ENCODE peak calls at places on chromosomes 4 and X, in four cellular contexts. X is PC-9, S is cardiac muscle cell, K is astrocyte. H is an unnamed sample.
A peak's percentile ranks its signal among the peaks of the same experiment; 100 is the strongest.

GRCh38 chrX:15107367-15107988 is 162.4 kb downstream of the ASB9 start:
- DNase-seq in X (no peak), S (no peak), K (no peak), H (no peak)

GRCh38 chr4:118740869-118741268 is 55.7 kb downstream of the METTL14 start:
- DNase-seq in X (no peak), S (peak; percentile 45), K (no peak), H (peak; percentile 44)

GRCh38 chr4:70749313-70749712 is 27.5 kb downstream of the RUFY3 start:
- DNase-seq in X (no peak), S (no peak), K (no peak), H (no peak)

GRCh38 chrX:40867352-40867751 is 132.0 kb upstream of the MED14 start:
- DNase-seq in X (peak; percentile 18), S (peak; percentile 56), K (peak; percentile 74), H (no peak)

GRCh38 chr4:56731857-56732256 is 50.8 kb upstream of the HOPX start:
- DNase-seq in X (no peak), S (no peak), K (no peak), H (no peak)

GRCh38 chr4:109441858-109442480 is 8.4 kb downstream of the SEC24B start:
- DNase-seq in X (no peak), S (no peak), K (peak; percentile 42), H (peak; percentile 12)

GRCh38 chr4:7166286-7166685 is 26.1 kb upstream of the SORCS2 start:
- DNase-seq in X (no peak), S (no peak), K (no peak), H (no peak)

GRCh38 chr4:78369691-78370090 is 181.9 kb upstream of the ANXA3 start:
- DNase-seq in X (no peak), S (peak; percentile 13), K (peak; percentile 27), H (no peak)

GRCh38 chr4:66927937-66928336 is 617.4 kb downstream of the CENPC start:
- DNase-seq in X (no peak), S (no peak), K (peak; percentile 34), H (no peak)

DNA sequence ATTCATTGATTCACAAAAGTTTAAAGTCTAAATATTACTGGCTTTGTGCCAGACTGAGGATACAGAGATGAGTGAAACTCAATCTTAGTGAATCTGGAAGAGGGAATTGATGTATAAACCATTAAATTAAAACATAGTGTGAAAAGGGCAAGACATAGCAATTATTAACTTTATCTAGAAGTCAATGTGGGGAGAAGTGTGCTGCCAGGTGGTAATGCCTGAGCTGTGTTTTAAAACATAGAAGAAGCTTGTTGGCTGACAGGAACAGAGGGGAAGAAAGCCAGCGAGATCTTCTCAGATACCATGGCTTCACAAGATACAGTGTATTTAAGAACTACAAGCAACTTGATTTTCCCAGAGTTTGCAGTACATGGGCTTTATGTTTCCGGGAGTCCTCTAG is 153.4 kb downstream of the BMPR1B start:
- DNase-seq in X (no peak), S (no peak), K (no peak), H (no peak)
- TF ChIP-seq CTCF in X (no peak), S (no peak), K (no peak), H (no peak)

GRCh38 chr4:4364061-4364460 is 22.8 kb upstream of the NSG1 start:
- DNase-seq in X (no peak), S (no peak), K (no peak), H (no peak)

GRCh38 chr4:4374388-4375098 is 12.4 kb upstream of the NSG1 start:
- DNase-seq in X (no peak), S (no peak), K (no peak), H (no peak)

GRCh38 chr4:4364486-4365208 is 22.3 kb upstream of the NSG1 start:
- DNase-seq in X (no peak), S (no peak), K (no peak), H (no peak)

GRCh38 chr4:4362991-4363697 is 23.8 kb upstream of the NSG1 start:
- DNase-seq in X (no peak), S (no peak), K (peak; percentile 7), H (no peak)

DNA sequence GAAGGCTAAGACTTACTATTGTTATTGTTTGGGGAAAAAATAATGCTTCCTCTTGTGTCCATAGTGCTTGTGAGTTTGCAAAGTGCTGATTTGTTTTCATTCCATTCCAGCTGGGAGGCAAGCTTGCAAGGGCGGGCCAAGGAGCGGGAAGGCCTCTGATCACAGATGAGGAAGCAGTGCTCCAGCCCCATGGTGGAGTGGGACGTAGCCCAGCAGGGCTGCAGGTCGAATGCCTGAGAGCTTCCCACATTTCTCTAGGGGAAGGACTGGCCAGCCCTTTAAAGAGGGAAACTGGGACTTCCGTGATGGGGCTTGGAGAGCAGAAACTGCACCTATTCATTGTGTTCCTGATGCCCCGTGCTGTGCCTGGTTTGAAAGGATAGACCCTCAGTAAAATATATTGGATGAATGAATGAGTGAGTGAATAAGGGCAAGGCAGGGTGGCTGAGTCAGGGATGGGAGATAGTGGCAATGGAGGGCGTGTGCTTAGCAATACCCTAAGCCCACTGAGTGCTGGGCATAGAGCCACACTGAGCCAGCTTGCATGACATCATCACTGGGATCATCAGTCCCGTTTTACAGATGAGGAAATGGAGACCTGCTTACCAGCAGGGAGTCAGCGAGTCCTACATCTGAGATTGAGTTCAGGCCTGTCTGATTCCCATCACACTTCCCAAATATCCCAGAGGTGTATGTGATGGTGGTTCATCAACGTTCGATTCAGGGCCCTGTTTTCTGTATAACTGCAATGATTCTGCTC is 17.9 kb upstream of the NSG1 start:
- DNase-seq in X (no peak), S (no peak), K (no peak), H (no peak)
- TF ChIP-seq CTCF in X (no peak), S (no peak), K (no peak), H (no peak)

DNA sequence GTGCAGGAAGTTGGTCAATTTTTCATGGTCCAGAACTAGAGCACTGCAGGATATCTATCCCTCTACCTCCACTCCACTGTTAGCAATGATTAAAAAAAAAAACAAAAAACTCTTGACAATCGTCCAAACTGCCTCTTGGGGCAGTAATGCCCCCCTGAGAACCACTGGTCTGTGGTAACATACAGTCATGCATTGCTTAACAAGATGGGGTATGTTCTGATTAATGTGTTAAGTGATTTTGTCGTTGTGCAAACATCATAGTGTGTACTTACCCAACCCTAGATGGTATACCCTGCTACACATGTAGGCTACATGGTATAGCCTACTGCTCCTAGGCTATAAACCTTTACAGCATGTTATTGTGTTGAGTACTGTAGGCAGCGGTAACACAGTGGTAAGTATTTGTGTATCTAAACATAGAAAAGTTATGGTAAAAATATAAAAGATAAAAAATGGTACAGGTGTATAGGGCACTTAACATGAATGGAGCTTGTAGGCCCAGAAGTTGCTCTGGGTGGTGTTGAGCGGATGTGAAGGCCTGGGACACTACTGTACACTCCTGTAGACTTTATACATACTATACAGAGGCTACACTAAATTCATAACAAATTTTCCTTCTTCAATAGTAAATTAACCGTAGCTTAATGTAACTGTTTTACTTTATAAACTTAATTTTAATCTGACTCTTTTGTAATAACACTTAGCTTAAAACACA is 34.1 kb downstream of the ART3 start:
- DNase-seq in X (no peak), S (peak; percentile 48), K (peak; percentile 6), H (no peak)
- TF ChIP-seq CTCF in X (no peak), S (no peak), K (no peak), H (no peak)

GRCh38 chrX:138150709-138151108 is 560.8 kb downstream of the FGF13 start:
- DNase-seq in X (no peak), S (no peak), K (no peak), H (no peak)
- TF ChIP-seq CTCF in X (peak; percentile 54), S (no peak), K (no peak), H (no peak)

DNA sequence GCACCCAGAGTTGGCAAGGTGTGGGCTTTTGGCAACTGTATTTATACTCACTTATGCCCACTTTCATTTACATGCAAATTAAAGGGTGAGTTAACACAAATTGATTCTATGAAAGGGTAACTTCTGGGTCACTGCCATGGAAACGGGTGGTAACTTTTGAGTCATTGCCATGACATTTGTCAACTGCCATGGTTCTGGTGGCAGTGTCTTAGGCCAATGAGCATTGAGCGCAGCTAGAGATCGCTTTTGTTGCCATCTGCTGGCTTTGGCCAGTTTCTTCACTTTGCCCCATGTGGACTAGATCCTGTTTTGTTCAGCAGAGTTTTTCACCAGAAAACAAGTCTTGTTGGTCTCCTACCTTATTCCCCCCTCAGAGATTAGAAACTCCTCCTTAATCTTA is 170.8 kb upstream of the NUDT6 start:
- DNase-seq in X (no peak), S (no peak), K (no peak), H (no peak)
- TF ChIP-seq CTCF in X (no peak), S (no peak), K (no peak), H (no peak)

DNA sequence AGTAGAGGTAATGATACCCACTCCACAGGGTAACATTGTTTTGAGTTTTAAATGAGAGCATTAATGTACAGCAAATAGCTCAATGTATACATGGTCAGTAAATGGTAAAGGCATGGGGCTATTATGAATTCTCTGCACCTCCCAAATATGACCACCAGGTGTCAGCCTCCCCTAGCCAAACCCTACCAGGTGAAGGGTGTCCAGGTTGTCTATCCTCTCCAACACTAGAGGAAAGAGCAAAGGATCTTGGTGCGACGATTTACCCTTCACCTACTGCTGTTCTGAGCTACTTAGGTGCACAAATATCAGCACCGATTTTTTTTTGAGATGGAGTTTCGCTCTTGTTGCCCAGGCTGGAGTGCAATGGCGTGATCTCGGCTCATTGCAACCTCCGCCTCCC is 26.5 kb upstream of the XIAP start:
- DNase-seq in X (peak; percentile 68), S (peak; percentile 55), K (no peak), H (peak; percentile 19)
- TF ChIP-seq CTCF in X (peak; percentile 92), S (peak; percentile 63), K (peak; percentile 56), H (peak; percentile 84)

GRCh38 chrX:63421411-63421810 is 70.3 kb upstream of the SPIN4 start:
- DNase-seq in X (no peak), S (no peak), K (no peak), H (no peak)
- TF ChIP-seq CTCF in X (no peak), S (no peak), K (no peak), H (peak; percentile 55)

H was measured in HFFc6.